ENCODE peak calls at places on chromosome 20, in four cellular contexts. Q, I, J and C are unnamed samples.

GRCh38 chr20:31788578-31788977 is 30.6 kb upstream of the MYLK2 start:
- DNase-seq in J (no peak), Q (no peak), I (no peak), C (no peak)

GRCh38 chr20:11929947-11930346 is 12.3 kb downstream of the BTBD3 start:
- DNase-seq in Q (no peak), J (no peak), I (no peak), C (no peak)

GRCh38 chr20:41738584-41739193 is 120.5 kb upstream of the CHD6 start:
- DNase-seq in Q (no peak), J (peak), I (peak), C (peak)

GRCh38 chr20:63105211-63106107 is 98.7 kb upstream of the BHLHE23 start:
- DNase-seq in Q (peak), I (no peak), J (no peak), C (no peak)

GRCh38 chr20:17843246-17844132 is 125.1 kb downstream of the SNX5 start:
- DNase-seq in J (no peak), Q (peak), I (peak), C (no peak)

GRCh38 chr20:1001981-1002681 is at the start of gene RSPO4:
- DNase-seq in Q (no peak), I (no peak), J (no peak), C (no peak)

GRCh38 chr20:36604952-36605308 is 649 bp upstream of the RAB5IF start:
- DNase-seq in J (peak), Q (peak), I (no peak), C (no peak)

GRCh38 chr20:13174402-13174801 is 46.7 kb upstream of the ISM1 start:
- DNase-seq in J (no peak), Q (no peak), I (no peak), C (no peak)